ENCODE peak calls at places on chromosomes 16 and 17, in ten cellular contexts. One of them, this sample, is unnamed.

GRCh38 chr16:4936991-4937781 is at the start of gene PPL:
- DNase-seq in astrocyte of the spinal cord: no peak
- DNase-seq in neural progenitor cell: peak
- DNase-seq in lower leg skin: peak
- DNase-seq in adrenal gland: peak
- DNase-seq in A673: no peak
- DNase-seq in bronchial epithelial cell: peak
- DNase-seq in AG10803: no peak
- DNase-seq in tibial nerve: peak
- DNase-seq in suprapubic skin: no peak
- DNase-seq in this sample: no peak

GRCh38 chr16:64343061-64343819 is 778.6 kb downstream of the CDH11 start:
- DNase-seq in adrenal gland: no peak
- DNase-seq in bronchial epithelial cell: no peak
- DNase-seq in astrocyte of the spinal cord: no peak
- DNase-seq in AG10803: peak
- DNase-seq in tibial nerve: no peak
- DNase-seq in neural progenitor cell: no peak
- DNase-seq in lower leg skin: no peak
- DNase-seq in suprapubic skin: no peak
- DNase-seq in A673: no peak
- DNase-seq in this sample: no peak

GRCh38 chr17:65268832-65269231 is 131.7 kb downstream of the RGS9 start:
- DNase-seq in suprapubic skin: no peak
- DNase-seq in A673: no peak
- DNase-seq in bronchial epithelial cell: peak
- DNase-seq in neural progenitor cell: no peak
- DNase-seq in tibial nerve: no peak
- DNase-seq in lower leg skin: no peak
- DNase-seq in astrocyte of the spinal cord: no peak
- DNase-seq in adrenal gland: no peak
- DNase-seq in AG10803: peak
- DNase-seq in this sample: no peak

GRCh38 chr17:560379-560935 is 154.2 kb downstream of the VPS53 start:
- DNase-seq in lower leg skin: no peak
- DNase-seq in suprapubic skin: no peak
- DNase-seq in AG10803: no peak
- DNase-seq in bronchial epithelial cell: peak
- DNase-seq in A673: no peak
- DNase-seq in tibial nerve: no peak
- DNase-seq in adrenal gland: no peak
- DNase-seq in astrocyte of the spinal cord: no peak
- DNase-seq in neural progenitor cell: no peak
- DNase-seq in this sample: no peak

GRCh38 chr16:23434380-23434779 is 18.6 kb downstream of the COG7 start:
- DNase-seq in A673: peak
- DNase-seq in AG10803: peak
- DNase-seq in tibial nerve: no peak
- DNase-seq in bronchial epithelial cell: peak
- DNase-seq in neural progenitor cell: peak
- DNase-seq in adrenal gland: no peak
- DNase-seq in lower leg skin: no peak
- DNase-seq in suprapubic skin: no peak
- DNase-seq in astrocyte of the spinal cord: peak
- DNase-seq in this sample: peak

GRCh38 chr17:77696151-77696719 is 262.3 kb upstream of the TNRC6C start:
- DNase-seq in lower leg skin: peak
- DNase-seq in suprapubic skin: no peak
- DNase-seq in tibial nerve: no peak
- DNase-seq in bronchial epithelial cell: no peak
- DNase-seq in astrocyte of the spinal cord: no peak
- DNase-seq in AG10803: no peak
- DNase-seq in neural progenitor cell: peak
- DNase-seq in A673: no peak
- DNase-seq in adrenal gland: no peak
- DNase-seq in this sample: no peak

GRCh38 chr16:84486551-84487235 is 17.8 kb downstream of the MEAK7 start:
- DNase-seq in astrocyte of the spinal cord: no peak
- DNase-seq in adrenal gland: no peak
- DNase-seq in A673: no peak
- DNase-seq in suprapubic skin: no peak
- DNase-seq in bronchial epithelial cell: no peak
- DNase-seq in neural progenitor cell: no peak
- DNase-seq in AG10803: no peak
- DNase-seq in lower leg skin: peak
- DNase-seq in tibial nerve: no peak
- DNase-seq in this sample: no peak

GRCh38 chr17:64196626-64197025 is 66.4 kb downstream of the TEX2 start:
- DNase-seq in adrenal gland: no peak
- DNase-seq in AG10803: peak
- DNase-seq in astrocyte of the spinal cord: peak
- DNase-seq in bronchial epithelial cell: peak
- DNase-seq in neural progenitor cell: no peak
- DNase-seq in A673: peak
- DNase-seq in lower leg skin: no peak
- DNase-seq in suprapubic skin: no peak
- DNase-seq in tibial nerve: no peak
- DNase-seq in this sample: no peak

GRCh38 chr17:4266550-4266949 is 2.8 kb upstream of the ANKFY1 start:
- DNase-seq in lower leg skin: no peak
- DNase-seq in neural progenitor cell: no peak
- DNase-seq in AG10803: no peak
- DNase-seq in A673: no peak
- DNase-seq in astrocyte of the spinal cord: no peak
- DNase-seq in adrenal gland: no peak
- DNase-seq in bronchial epithelial cell: peak
- DNase-seq in tibial nerve: no peak
- DNase-seq in suprapubic skin: no peak
- DNase-seq in this sample: no peak

GRCh38 chr16:71895679-71896385 is 501 bp downstream of the IST1 start:
- DNase-seq in neural progenitor cell: peak
- DNase-seq in adrenal gland: peak
- DNase-seq in suprapubic skin: peak
- DNase-seq in A673: peak
- DNase-seq in AG10803: peak
- DNase-seq in astrocyte of the spinal cord: peak
- DNase-seq in tibial nerve: no peak
- DNase-seq in lower leg skin: peak
- DNase-seq in bronchial epithelial cell: peak
- DNase-seq in this sample: peak

GRCh38 chr16:11682655-11683096 is 14.4 kb downstream of the SNN start:
- DNase-seq in astrocyte of the spinal cord: peak
- DNase-seq in suprapubic skin: no peak
- DNase-seq in AG10803: peak
- DNase-seq in neural progenitor cell: no peak
- DNase-seq in lower leg skin: peak
- DNase-seq in A673: no peak
- DNase-seq in tibial nerve: no peak
- DNase-seq in adrenal gland: no peak
- DNase-seq in bronchial epithelial cell: peak
- DNase-seq in this sample: no peak

GRCh38 chr17:59361916-59362810 is 30.7 kb downstream of the YPEL2 start:
- DNase-seq in A673: peak
- DNase-seq in adrenal gland: no peak
- DNase-seq in lower leg skin: no peak
- DNase-seq in neural progenitor cell: no peak
- DNase-seq in AG10803: peak
- DNase-seq in tibial nerve: no peak
- DNase-seq in bronchial epithelial cell: peak
- DNase-seq in astrocyte of the spinal cord: peak
- DNase-seq in suprapubic skin: no peak
- DNase-seq in this sample: no peak

GRCh38 chr16:83501481-83501880 is 306.3 kb upstream of the HSBP1 start:
- DNase-seq in astrocyte of the spinal cord: no peak
- DNase-seq in lower leg skin: no peak
- DNase-seq in suprapubic skin: no peak
- DNase-seq in bronchial epithelial cell: no peak
- DNase-seq in adrenal gland: no peak
- DNase-seq in A673: no peak
- DNase-seq in AG10803: no peak
- DNase-seq in neural progenitor cell: no peak
- DNase-seq in tibial nerve: no peak
- DNase-seq in this sample: no peak

GRCh38 chr17:7325031-7325528 is 4.1 kb downstream of the NEURL4 start:
- DNase-seq in lower leg skin: no peak
- DNase-seq in neural progenitor cell: no peak
- DNase-seq in AG10803: no peak
- DNase-seq in suprapubic skin: no peak
- DNase-seq in bronchial epithelial cell: no peak
- DNase-seq in astrocyte of the spinal cord: no peak
- DNase-seq in tibial nerve: no peak
- DNase-seq in A673: no peak
- DNase-seq in adrenal gland: no peak
- DNase-seq in this sample: no peak

GRCh38 chr16:16161319-16161718 is 62.0 kb downstream of the ABCC6 start:
- DNase-seq in neural progenitor cell: no peak
- DNase-seq in lower leg skin: no peak
- DNase-seq in AG10803: no peak
- DNase-seq in tibial nerve: no peak
- DNase-seq in astrocyte of the spinal cord: no peak
- DNase-seq in adrenal gland: no peak
- DNase-seq in bronchial epithelial cell: no peak
- DNase-seq in suprapubic skin: no peak
- DNase-seq in A673: no peak
- DNase-seq in this sample: no peak

GRCh38 chr17:81302861-81303326 is 7.8 kb upstream of the SLC38A10 start:
- DNase-seq in lower leg skin: no peak
- DNase-seq in tibial nerve: no peak
- DNase-seq in adrenal gland: no peak
- DNase-seq in suprapubic skin: no peak
- DNase-seq in A673: no peak
- DNase-seq in neural progenitor cell: peak
- DNase-seq in bronchial epithelial cell: no peak
- DNase-seq in astrocyte of the spinal cord: no peak
- DNase-seq in AG10803: no peak
- DNase-seq in this sample: no peak
- TF ChIP-seq CTCF in lower leg skin: no peak
- TF ChIP-seq CTCF in tibial nerve: no peak
- TF ChIP-seq CTCF in adrenal gland: no peak
- TF ChIP-seq CTCF in suprapubic skin: no peak
- TF ChIP-seq CTCF in A673: no peak
- TF ChIP-seq CTCF in neural progenitor cell: peak
- TF ChIP-seq CTCF in bronchial epithelial cell: no peak
- TF ChIP-seq CTCF in astrocyte of the spinal cord: no peak
- TF ChIP-seq CTCF in AG10803: no peak
- TF ChIP-seq CTCF in this sample: no peak

DNA sequence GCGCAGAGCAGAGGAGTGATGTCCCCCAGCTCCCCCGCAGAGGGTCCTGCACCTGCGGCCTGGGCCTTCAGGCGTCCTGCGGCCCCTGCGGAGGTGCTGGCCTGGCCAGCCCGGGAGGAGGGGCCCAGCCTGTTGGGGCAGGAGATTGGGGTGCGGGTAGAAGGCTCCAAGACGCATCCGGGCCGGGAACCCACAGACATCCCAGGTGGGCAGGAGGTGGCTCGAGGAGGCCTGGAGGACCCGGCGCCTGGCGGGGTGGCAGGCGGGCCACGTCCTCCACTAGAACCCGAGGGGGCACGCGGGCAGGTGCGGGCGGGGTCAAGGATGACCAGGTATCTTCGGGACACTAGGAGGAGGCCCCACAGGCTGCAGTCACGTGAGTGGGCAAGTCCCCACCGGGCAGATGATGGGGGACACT is 647 bp upstream of the SECTM1 start:
- DNase-seq in A673: no peak
- DNase-seq in astrocyte of the spinal cord: no peak
- DNase-seq in AG10803: no peak
- DNase-seq in lower leg skin: no peak
- DNase-seq in adrenal gland: no peak
- DNase-seq in suprapubic skin: no peak
- DNase-seq in bronchial epithelial cell: no peak
- DNase-seq in tibial nerve: no peak
- DNase-seq in neural progenitor cell: no peak
- DNase-seq in this sample: no peak
- H3K4me3 ChIP-seq in A673: peak
- H3K4me3 ChIP-seq in astrocyte of the spinal cord: no peak
- H3K4me3 ChIP-seq in AG10803: peak
- H3K4me3 ChIP-seq in lower leg skin: no peak
- H3K4me3 ChIP-seq in adrenal gland: no peak
- H3K4me3 ChIP-seq in suprapubic skin: peak
- H3K4me3 ChIP-seq in bronchial epithelial cell: peak
- H3K4me3 ChIP-seq in tibial nerve: peak
- H3K4me3 ChIP-seq in neural progenitor cell: no peak
- H3K4me3 ChIP-seq in this sample: no peak

DNA sequence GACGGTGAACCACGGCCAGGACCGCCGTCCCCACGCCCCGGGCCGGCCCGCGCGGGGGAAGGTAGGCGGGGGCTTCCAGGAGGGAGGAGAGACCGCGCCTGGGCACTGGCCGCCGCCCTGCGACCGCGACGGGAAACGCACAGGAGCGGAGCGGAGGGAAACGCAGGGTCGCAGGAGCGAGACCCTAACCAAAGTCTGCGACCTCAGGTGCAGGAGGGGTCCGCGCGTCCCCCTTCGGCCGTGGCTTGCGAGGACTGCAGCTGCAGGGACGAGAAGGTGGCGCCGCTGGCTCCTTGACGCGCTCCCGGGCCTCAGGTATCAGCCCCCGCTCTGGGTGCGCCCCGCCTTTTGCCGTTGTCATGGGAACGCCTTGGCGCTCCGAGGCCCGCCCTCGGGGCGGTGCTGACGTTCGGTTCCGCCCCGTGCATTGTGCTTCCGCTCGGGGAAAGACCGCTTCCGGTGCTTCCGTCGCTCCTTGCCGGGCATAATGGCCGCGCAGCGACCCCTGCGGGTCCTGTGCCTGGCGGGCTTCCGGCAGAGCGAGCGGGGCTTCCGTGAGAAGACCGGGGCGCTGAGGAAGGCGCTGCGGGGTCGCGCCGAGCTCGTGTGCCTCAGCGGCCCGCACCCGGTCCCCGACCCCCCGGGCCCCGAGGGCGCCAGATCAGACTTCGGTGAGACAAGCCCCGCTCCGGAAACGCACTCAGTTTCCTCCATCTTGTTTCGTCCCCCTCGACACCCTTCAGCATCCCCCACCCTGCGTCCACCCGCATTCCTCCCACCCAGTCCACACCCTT is at the start of gene OVCA2:
- DNase-seq in neural progenitor cell: peak
- DNase-seq in suprapubic skin: peak
- DNase-seq in adrenal gland: peak
- DNase-seq in bronchial epithelial cell: peak
- DNase-seq in astrocyte of the spinal cord: peak
- DNase-seq in AG10803: peak
- DNase-seq in tibial nerve: peak
- DNase-seq in A673: peak
- DNase-seq in lower leg skin: peak
- DNase-seq in this sample: peak
- TF ChIP-seq CTCF in neural progenitor cell: peak
- TF ChIP-seq CTCF in suprapubic skin: peak
- TF ChIP-seq CTCF in adrenal gland: peak
- TF ChIP-seq CTCF in bronchial epithelial cell: peak
- TF ChIP-seq CTCF in astrocyte of the spinal cord: peak
- TF ChIP-seq CTCF in AG10803: peak
- TF ChIP-seq CTCF in tibial nerve: peak
- TF ChIP-seq CTCF in A673: peak
- TF ChIP-seq CTCF in lower leg skin: no peak
- TF ChIP-seq CTCF in this sample: no peak

DNA sequence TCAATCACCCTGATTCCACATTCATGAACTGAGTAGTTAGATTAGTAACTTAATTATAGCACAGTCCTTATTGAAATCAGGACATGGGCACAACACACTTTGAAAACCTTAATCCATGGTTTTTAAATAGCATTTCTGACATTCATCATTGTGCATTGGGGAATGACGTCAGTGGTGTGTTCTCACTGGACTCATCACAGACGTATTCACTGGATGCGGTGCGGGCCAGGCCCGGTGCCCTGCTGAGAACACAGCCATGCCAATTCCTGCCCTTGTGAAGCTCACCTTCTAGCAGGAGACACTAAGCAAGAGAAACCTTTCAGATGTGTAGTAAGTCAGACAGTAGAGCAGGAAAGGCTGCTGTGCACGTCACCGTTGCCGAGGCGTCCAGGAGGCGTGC is 12.8 kb downstream of the BANP start:
- DNase-seq in tibial nerve: no peak
- DNase-seq in neural progenitor cell: no peak
- DNase-seq in suprapubic skin: no peak
- DNase-seq in bronchial epithelial cell: no peak
- DNase-seq in A673: no peak
- DNase-seq in lower leg skin: no peak
- DNase-seq in AG10803: peak
- DNase-seq in adrenal gland: no peak
- DNase-seq in astrocyte of the spinal cord: peak
- DNase-seq in this sample: no peak
- H3K4me3 ChIP-seq in tibial nerve: no peak
- H3K4me3 ChIP-seq in neural progenitor cell: no peak
- H3K4me3 ChIP-seq in suprapubic skin: no peak
- H3K4me3 ChIP-seq in bronchial epithelial cell: no peak
- H3K4me3 ChIP-seq in A673: no peak
- H3K4me3 ChIP-seq in lower leg skin: no peak
- H3K4me3 ChIP-seq in AG10803: no peak
- H3K4me3 ChIP-seq in adrenal gland: no peak
- H3K4me3 ChIP-seq in astrocyte of the spinal cord: no peak
- H3K4me3 ChIP-seq in this sample: no peak

This sample was measured in HL-60.